ENCODE peak calls at places on chromosomes 16 and 17, in seven cellular contexts. One of them, this sample, is unnamed.

GRCh38 chr17:42027961-42028790 is 8.3 kb downstream of the NKIRAS2 start:
- DNase-seq in HCT116: peak
- DNase-seq in sigmoid colon: no peak
- DNase-seq in vagina: no peak
- DNase-seq in stomach: peak
- DNase-seq in endothelial cell of umbilical vein: no peak
- DNase-seq in H1: no peak
- DNase-seq in this sample: no peak

GRCh38 chr16:371729-372521 is 1.6 kb upstream of the MRPL28 start:
- DNase-seq in HCT116: no peak
- DNase-seq in sigmoid colon: peak
- DNase-seq in vagina: no peak
- DNase-seq in stomach: no peak
- DNase-seq in endothelial cell of umbilical vein: no peak
- DNase-seq in H1: no peak
- DNase-seq in this sample: no peak

GRCh38 chr17:70314096-70314495 is 144.8 kb downstream of the KCNJ2 start:
- DNase-seq in HCT116: no peak
- DNase-seq in sigmoid colon: no peak
- DNase-seq in vagina: no peak
- DNase-seq in stomach: no peak
- DNase-seq in endothelial cell of umbilical vein: no peak
- DNase-seq in H1: no peak
- DNase-seq in this sample: no peak

GRCh38 chr17:76584427-76585047 is 1.1 kb downstream of the ST6GALNAC2 start:
- DNase-seq in HCT116: no peak
- DNase-seq in sigmoid colon: peak
- DNase-seq in vagina: no peak
- DNase-seq in stomach: no peak
- DNase-seq in endothelial cell of umbilical vein: no peak
- DNase-seq in H1: no peak
- DNase-seq in this sample: no peak

GRCh38 chr17:44002141-44002848 is 2.1 kb upstream of the NAGS start:
- DNase-seq in HCT116: no peak
- DNase-seq in sigmoid colon: no peak
- DNase-seq in vagina: no peak
- DNase-seq in stomach: no peak
- DNase-seq in endothelial cell of umbilical vein: peak
- DNase-seq in H1: no peak
- DNase-seq in this sample: no peak

GRCh38 chr16:27704252-27704651 is 154.3 kb downstream of the KATNIP start:
- DNase-seq in HCT116: no peak
- DNase-seq in sigmoid colon: no peak
- DNase-seq in vagina: no peak
- DNase-seq in stomach: no peak
- DNase-seq in endothelial cell of umbilical vein: peak
- DNase-seq in H1: no peak
- DNase-seq in this sample: no peak

GRCh38 chr16:86968866-86969265 is 348.3 kb downstream of the C16orf95 start:
- DNase-seq in HCT116: no peak
- DNase-seq in sigmoid colon: no peak
- DNase-seq in vagina: no peak
- DNase-seq in stomach: no peak
- DNase-seq in endothelial cell of umbilical vein: no peak
- DNase-seq in H1: no peak
- DNase-seq in this sample: no peak

GRCh38 chr16:14401839-14402115 is 228.3 kb downstream of the PARN start:
- DNase-seq in HCT116: no peak
- DNase-seq in sigmoid colon: no peak
- DNase-seq in vagina: no peak
- DNase-seq in stomach: no peak
- DNase-seq in endothelial cell of umbilical vein: no peak
- DNase-seq in H1: no peak
- DNase-seq in this sample: no peak

GRCh38 chr16:54318941-54319340 is 32.4 kb upstream of the IRX3 start:
- DNase-seq in HCT116: no peak
- DNase-seq in sigmoid colon: peak
- DNase-seq in vagina: no peak
- DNase-seq in stomach: no peak
- DNase-seq in endothelial cell of umbilical vein: no peak
- DNase-seq in H1: no peak
- DNase-seq in this sample: no peak

GRCh38 chr17:74759243-74759801 is 10.9 kb downstream of the NHERF1 start:
- DNase-seq in HCT116: no peak
- DNase-seq in sigmoid colon: no peak
- DNase-seq in vagina: no peak
- DNase-seq in stomach: no peak
- DNase-seq in endothelial cell of umbilical vein: no peak
- DNase-seq in H1: no peak
- DNase-seq in this sample: peak

GRCh38 chr16:51374346-51374745 is 223.3 kb upstream of the SALL1 start:
- DNase-seq in HCT116: no peak
- DNase-seq in sigmoid colon: no peak
- DNase-seq in vagina: no peak
- DNase-seq in stomach: no peak
- DNase-seq in endothelial cell of umbilical vein: no peak
- DNase-seq in H1: no peak
- DNase-seq in this sample: no peak

GRCh38 chr17:21029032-21029431 is 13.8 kb downstream of the USP22 start:
- DNase-seq in HCT116: no peak
- DNase-seq in sigmoid colon: no peak
- DNase-seq in vagina: no peak
- DNase-seq in stomach: no peak
- DNase-seq in endothelial cell of umbilical vein: no peak
- DNase-seq in H1: no peak
- DNase-seq in this sample: no peak

GRCh38 chr16:59690216-59690615 is 956.1 kb upstream of the GOT2 start:
- DNase-seq in HCT116: no peak
- DNase-seq in sigmoid colon: no peak
- DNase-seq in vagina: no peak
- DNase-seq in stomach: no peak
- DNase-seq in endothelial cell of umbilical vein: no peak
- DNase-seq in H1: no peak
- DNase-seq in this sample: no peak

GRCh38 chr17:57527437-57528083 is 217.5 kb downstream of the CCDC182 start:
- DNase-seq in HCT116: no peak
- DNase-seq in sigmoid colon: no peak
- DNase-seq in vagina: no peak
- DNase-seq in stomach: no peak
- DNase-seq in endothelial cell of umbilical vein: no peak
- DNase-seq in H1: no peak
- DNase-seq in this sample: no peak

GRCh38 chr17:14302421-14303099 is 1.7 kb downstream of the HS3ST3B1 start:
- DNase-seq in HCT116: peak
- DNase-seq in sigmoid colon: peak
- DNase-seq in vagina: peak
- DNase-seq in stomach: peak
- DNase-seq in endothelial cell of umbilical vein: peak
- DNase-seq in H1: no peak
- DNase-seq in this sample: peak

GRCh38 chr16:85446846-85447656 is 166.1 kb upstream of the GSE1 start:
- DNase-seq in HCT116: no peak
- DNase-seq in sigmoid colon: no peak
- DNase-seq in vagina: no peak
- DNase-seq in stomach: peak
- DNase-seq in endothelial cell of umbilical vein: no peak
- DNase-seq in H1: no peak
- DNase-seq in this sample: no peak
- TF ChIP-seq POLR2AphosphoS5 in HCT116: no peak
- TF ChIP-seq POLR2AphosphoS5 in sigmoid colon: peak
- TF ChIP-seq POLR2AphosphoS5 in vagina: no peak
- TF ChIP-seq POLR2AphosphoS5 in stomach: peak
- TF ChIP-seq POLR2AphosphoS5 in endothelial cell of umbilical vein: no peak
- TF ChIP-seq POLR2AphosphoS5 in H1: no peak
- TF ChIP-seq POLR2AphosphoS5 in this sample: no peak

GRCh38 chr17:11979795-11980194 is 17.5 kb downstream of the ZNF18 start:
- DNase-seq in HCT116: no peak
- DNase-seq in sigmoid colon: no peak
- DNase-seq in vagina: no peak
- DNase-seq in stomach: no peak
- DNase-seq in endothelial cell of umbilical vein: no peak
- DNase-seq in H1: no peak
- DNase-seq in this sample: no peak
- TF ChIP-seq POLR2A in HCT116: no peak
- TF ChIP-seq POLR2A in sigmoid colon: no peak
- TF ChIP-seq POLR2A in vagina: no peak
- TF ChIP-seq POLR2A in stomach: no peak
- TF ChIP-seq POLR2A in endothelial cell of umbilical vein: no peak
- TF ChIP-seq POLR2A in H1: no peak
- TF ChIP-seq POLR2A in this sample: no peak

GRCh38 chr17:58530655-58531054 is 16.2 kb upstream of the MTMR4 start:
- DNase-seq in HCT116: no peak
- DNase-seq in sigmoid colon: no peak
- DNase-seq in vagina: no peak
- DNase-seq in stomach: no peak
- DNase-seq in endothelial cell of umbilical vein: no peak
- DNase-seq in H1: no peak
- DNase-seq in this sample: no peak

GRCh38 chr17:58533616-58534188 is 19.3 kb upstream of the MTMR4 start:
- DNase-seq in HCT116: no peak
- DNase-seq in sigmoid colon: no peak
- DNase-seq in vagina: no peak
- DNase-seq in stomach: no peak
- DNase-seq in endothelial cell of umbilical vein: no peak
- DNase-seq in H1: no peak
- DNase-seq in this sample: no peak

GRCh38 chr17:58531122-58531521 is 16.7 kb upstream of the MTMR4 start:
- DNase-seq in HCT116: no peak
- DNase-seq in sigmoid colon: no peak
- DNase-seq in vagina: no peak
- DNase-seq in stomach: no peak
- DNase-seq in endothelial cell of umbilical vein: no peak
- DNase-seq in H1: no peak
- DNase-seq in this sample: no peak

GRCh38 chr17:58532555-58532951 is 18.1 kb upstream of the MTMR4 start:
- DNase-seq in HCT116: no peak
- DNase-seq in sigmoid colon: no peak
- DNase-seq in vagina: no peak
- DNase-seq in stomach: no peak
- DNase-seq in endothelial cell of umbilical vein: no peak
- DNase-seq in H1: no peak
- DNase-seq in this sample: no peak

GRCh38 chr17:58531661-58532554 is 17.5 kb upstream of the MTMR4 start:
- DNase-seq in HCT116: no peak
- DNase-seq in sigmoid colon: peak
- DNase-seq in vagina: no peak
- DNase-seq in stomach: peak
- DNase-seq in endothelial cell of umbilical vein: peak
- DNase-seq in H1: no peak
- DNase-seq in this sample: peak
- TF ChIP-seq POLR2AphosphoS5 in HCT116: peak
- TF ChIP-seq POLR2AphosphoS5 in sigmoid colon: no peak
- TF ChIP-seq POLR2AphosphoS5 in vagina: no peak
- TF ChIP-seq POLR2AphosphoS5 in stomach: no peak
- TF ChIP-seq POLR2AphosphoS5 in endothelial cell of umbilical vein: no peak
- TF ChIP-seq POLR2AphosphoS5 in H1: no peak
- TF ChIP-seq POLR2AphosphoS5 in this sample: no peak

GRCh38 chr16:24053325-24053946 is 202.7 kb upstream of the CACNG3 start:
- DNase-seq in HCT116: no peak
- DNase-seq in sigmoid colon: no peak
- DNase-seq in vagina: no peak
- DNase-seq in stomach: no peak
- DNase-seq in endothelial cell of umbilical vein: no peak
- DNase-seq in H1: no peak
- DNase-seq in this sample: no peak
- TF ChIP-seq POLR2A in HCT116: no peak
- TF ChIP-seq POLR2A in sigmoid colon: no peak
- TF ChIP-seq POLR2A in vagina: no peak
- TF ChIP-seq POLR2A in stomach: no peak
- TF ChIP-seq POLR2A in endothelial cell of umbilical vein: no peak
- TF ChIP-seq POLR2A in H1: no peak
- TF ChIP-seq POLR2A in this sample: no peak

DNA sequence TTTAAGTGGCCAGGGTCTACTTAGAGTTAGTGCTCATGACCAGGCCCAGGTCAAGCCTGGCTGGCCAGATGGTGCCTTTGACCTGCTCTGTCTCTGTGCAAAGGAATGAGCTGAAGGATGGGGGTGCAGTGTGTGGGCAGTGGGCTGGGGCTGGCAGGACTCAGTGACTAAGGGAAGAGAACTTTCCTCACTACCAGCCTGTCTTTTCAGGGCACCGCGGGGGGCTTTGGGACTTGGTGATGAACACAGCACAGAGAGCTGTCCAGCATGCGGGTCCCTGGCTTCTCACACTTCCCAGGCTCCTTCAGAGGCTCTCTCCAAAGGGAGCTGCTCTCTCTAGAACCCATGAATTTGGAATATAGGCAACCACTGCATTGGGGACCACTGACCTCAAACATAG is 43.0 kb upstream of the STH start:
- DNase-seq in HCT116: no peak
- DNase-seq in sigmoid colon: no peak
- DNase-seq in vagina: no peak
- DNase-seq in stomach: no peak
- DNase-seq in endothelial cell of umbilical vein: no peak
- DNase-seq in H1: no peak
- DNase-seq in this sample: no peak
- TF ChIP-seq POLR2AphosphoS5 in HCT116: no peak
- TF ChIP-seq POLR2AphosphoS5 in sigmoid colon: no peak
- TF ChIP-seq POLR2AphosphoS5 in vagina: no peak
- TF ChIP-seq POLR2AphosphoS5 in stomach: no peak
- TF ChIP-seq POLR2AphosphoS5 in endothelial cell of umbilical vein: no peak
- TF ChIP-seq POLR2AphosphoS5 in H1: no peak
- TF ChIP-seq POLR2AphosphoS5 in this sample: no peak

DNA sequence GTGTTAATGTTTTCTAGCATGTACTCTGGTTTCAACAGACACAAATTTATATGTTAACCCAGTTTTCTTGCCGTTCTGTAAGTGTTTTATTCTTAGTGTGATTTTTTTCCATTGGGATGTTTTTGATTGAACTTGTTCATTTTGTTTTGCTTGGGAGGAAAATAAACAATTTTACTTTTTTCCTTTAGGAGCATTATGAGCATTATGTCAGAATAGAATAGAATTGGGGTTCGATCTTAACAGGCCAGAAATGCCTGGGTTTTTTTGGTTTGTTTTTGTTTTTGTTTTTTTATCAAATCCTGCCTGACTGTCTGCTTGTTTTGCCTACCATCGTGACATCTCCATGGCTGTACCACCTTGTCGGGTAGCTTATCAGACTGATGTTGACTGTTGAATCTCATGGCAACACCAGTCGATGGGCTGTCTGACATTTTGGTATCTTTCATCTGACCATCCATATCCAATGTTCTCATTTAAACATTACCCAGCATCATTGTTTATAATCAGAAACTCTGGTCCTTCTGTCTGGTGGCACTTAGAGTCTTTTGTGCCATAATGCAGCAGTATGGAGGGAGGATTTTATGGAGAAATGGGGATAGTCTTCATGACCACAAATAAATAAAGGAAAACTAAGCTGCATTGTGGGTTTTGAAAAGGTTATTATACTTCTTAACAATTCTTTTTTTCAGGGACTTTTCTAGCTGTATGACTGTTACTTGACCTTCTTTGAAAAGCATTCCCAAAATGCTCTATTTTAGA is 51.7 kb downstream of the TUBD1 start:
- DNase-seq in HCT116: no peak
- DNase-seq in sigmoid colon: no peak
- DNase-seq in vagina: no peak
- DNase-seq in stomach: no peak
- DNase-seq in endothelial cell of umbilical vein: peak
- DNase-seq in H1: no peak
- DNase-seq in this sample: no peak
- TF ChIP-seq POLR2A in HCT116: peak
- TF ChIP-seq POLR2A in sigmoid colon: no peak
- TF ChIP-seq POLR2A in vagina: no peak
- TF ChIP-seq POLR2A in stomach: no peak
- TF ChIP-seq POLR2A in endothelial cell of umbilical vein: peak
- TF ChIP-seq POLR2A in H1: no peak
- TF ChIP-seq POLR2A in this sample: no peak

GRCh38 chr16:71341881-71342280 is 16.6 kb upstream of the CALB2 start:
- DNase-seq in HCT116: no peak
- DNase-seq in sigmoid colon: no peak
- DNase-seq in vagina: no peak
- DNase-seq in stomach: no peak
- DNase-seq in endothelial cell of umbilical vein: no peak
- DNase-seq in H1: no peak
- DNase-seq in this sample: no peak
- TF ChIP-seq POLR2AphosphoS5 in HCT116: no peak
- TF ChIP-seq POLR2AphosphoS5 in sigmoid colon: no peak
- TF ChIP-seq POLR2AphosphoS5 in vagina: no peak
- TF ChIP-seq POLR2AphosphoS5 in stomach: no peak
- TF ChIP-seq POLR2AphosphoS5 in endothelial cell of umbilical vein: no peak
- TF ChIP-seq POLR2AphosphoS5 in H1: no peak
- TF ChIP-seq POLR2AphosphoS5 in this sample: no peak

This sample was measured in GM12891.